ENCODE peak calls at places on chromosome 9, in five cellular contexts. A, O, G, J and V are unnamed samples.

GRCh38 chr9:131361202-131361833 is 32.6 kb upstream of the PRRC2B start:
- DNase-seq in A (no peak), O (peak), G (no peak), J (no peak), V (peak)

GRCh38 chr9:21450733-21451394 is 10.6 kb downstream of the IFNA1 start:
- DNase-seq in A (no peak), O (no peak), G (no peak), J (no peak), V (no peak)

GRCh38 chr9:109063765-109064164 is 50.5 kb upstream of the CTNNAL1 start:
- DNase-seq in A (no peak), O (peak), G (no peak), J (no peak), V (peak)

GRCh38 chr9:93100265-93100636 is 4.2 kb downstream of the CARD19 start:
- DNase-seq in A (no peak), O (no peak), G (no peak), J (no peak), V (no peak)

GRCh38 chr9:26863074-26863473 is 29.5 kb downstream of the CAAP1 start:
- DNase-seq in A (peak), O (peak), G (no peak), J (no peak), V (no peak)

GRCh38 chr9:130998596-130999264 is 10.2 kb upstream of the LAMC3 start:
- DNase-seq in A (no peak), O (no peak), G (no peak), J (no peak), V (no peak)

GRCh38 chr9:18422296-18423036 is 51.5 kb upstream of the ADAMTSL1 start:
- DNase-seq in A (no peak), O (peak), G (no peak), J (no peak), V (no peak)

GRCh38 chr9:126020836-126021235 is 273.7 kb downstream of the PBX3 start:
- DNase-seq in A (no peak), O (no peak), G (no peak), J (no peak), V (no peak)

GRCh38 chr9:106106396-106106795 is 412.1 kb downstream of the TMEM38B start:
- DNase-seq in A (no peak), O (no peak), G (no peak), J (no peak), V (no peak)

GRCh38 chr9:104075801-104076753 is 18.0 kb upstream of the SMC2 start:
- DNase-seq in A (no peak), O (peak), G (no peak), J (no peak), V (no peak)

GRCh38 chr9:118630931-118631595 is 738.2 kb downstream of the BRINP1 start:
- DNase-seq in A (no peak), O (no peak), G (no peak), J (no peak), V (no peak)

GRCh38 chr9:91144782-91145181 is 216.9 kb downstream of the AUH start:
- DNase-seq in A (no peak), O (peak), G (no peak), J (no peak), V (no peak)

GRCh38 chr9:136208675-136209074 is 3.7 kb upstream of the LHX3 start:
- DNase-seq in A (no peak), O (no peak), G (no peak), J (no peak), V (no peak)

GRCh38 chr9:71048271-71048670 is 73.2 kb downstream of the TRPM3 start:
- DNase-seq in A (no peak), O (no peak), G (no peak), J (no peak), V (no peak)

DNA sequence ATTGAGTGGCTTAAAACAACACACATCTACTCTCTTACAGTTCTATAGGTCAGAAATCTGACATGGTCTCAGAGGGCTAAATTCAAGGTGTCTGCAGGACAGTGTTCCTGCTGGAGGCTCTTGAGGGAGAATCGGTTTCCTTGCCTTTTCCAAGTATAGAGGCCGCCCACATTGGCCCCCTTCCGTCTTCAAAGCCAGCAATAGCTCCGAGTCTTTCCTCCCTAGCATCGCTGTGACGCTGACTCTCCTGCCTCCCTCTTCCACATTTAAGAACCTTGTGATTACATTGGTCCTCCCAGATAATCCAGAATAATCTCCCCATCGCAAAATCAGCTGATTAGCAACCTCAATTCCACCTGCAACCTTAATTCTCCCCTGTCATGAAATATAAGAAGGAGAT is 81.3 kb upstream of the IER5L start:
- DNase-seq in A (no peak), O (no peak), G (no peak), J (no peak), V (no peak)
- H3K4me3 ChIP-seq in A (no peak), O (no peak), G (peak), J (no peak), V (no peak)

DNA sequence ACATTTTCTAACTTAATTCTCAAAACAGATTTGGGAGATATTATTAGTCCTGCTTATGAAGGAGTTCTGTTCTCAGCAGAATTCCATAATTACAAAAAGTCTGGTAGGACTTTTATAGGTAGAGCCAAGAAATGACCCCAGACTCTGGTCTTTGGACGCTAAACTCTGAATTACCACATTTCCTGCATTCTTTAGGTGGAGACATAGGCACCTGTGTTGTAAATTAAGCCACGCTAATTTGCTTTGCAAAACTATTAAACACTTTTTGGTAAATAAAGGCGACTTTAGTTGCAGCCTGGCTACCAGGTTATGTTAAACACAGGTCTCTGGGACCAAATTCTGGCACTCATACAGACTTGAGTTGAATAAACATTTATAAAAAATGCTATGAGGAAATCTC is 77.7 kb downstream of the C9orf152 start:
- DNase-seq in A (no peak), O (no peak), G (no peak), J (no peak), V (no peak)
- H3K4me3 ChIP-seq in A (no peak), O (no peak), G (no peak), J (no peak), V (no peak)

GRCh38 chr9:87194471-87194870 is 247.2 kb upstream of the GAS1 start:
- DNase-seq in A (no peak), O (peak), G (no peak), J (no peak), V (no peak)

GRCh38 chr9:87195306-87195705 is 248.0 kb upstream of the GAS1 start:
- DNase-seq in A (no peak), O (no peak), G (no peak), J (no peak), V (no peak)

GRCh38 chr9:87197349-87198130 is 250.2 kb upstream of the GAS1 start:
- DNase-seq in A (no peak), O (no peak), G (no peak), J (no peak), V (no peak)

GRCh38 chr9:87193151-87193550 is 245.8 kb upstream of the GAS1 start:
- DNase-seq in A (no peak), O (no peak), G (no peak), J (no peak), V (no peak)

DNA sequence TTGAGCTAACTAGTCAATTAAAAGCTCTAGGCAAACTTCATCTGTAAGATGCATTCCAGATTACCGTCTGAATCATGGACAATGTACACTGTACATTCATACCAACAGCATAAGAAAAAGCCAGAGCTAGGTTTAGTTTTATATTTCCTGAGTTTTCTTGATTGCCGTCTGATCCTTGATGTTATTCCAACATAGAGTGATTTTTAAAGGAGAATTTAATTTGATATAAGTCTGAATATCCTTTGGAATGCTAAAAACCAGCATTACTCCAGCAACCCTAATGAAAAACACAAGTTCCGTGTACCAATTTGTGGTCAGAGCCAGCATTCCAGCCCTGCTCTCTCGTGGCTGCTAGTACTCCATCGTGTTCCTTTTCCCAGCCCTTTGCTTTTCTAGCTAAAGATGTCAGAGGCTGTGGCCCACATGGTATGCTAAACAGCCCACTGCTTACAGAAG is 246.6 kb upstream of the GAS1 start:
- DNase-seq in A (no peak), O (peak), G (no peak), J (no peak), V (no peak)
- H3K4me3 ChIP-seq in A (no peak), O (no peak), G (no peak), J (no peak), V (no peak)

DNA sequence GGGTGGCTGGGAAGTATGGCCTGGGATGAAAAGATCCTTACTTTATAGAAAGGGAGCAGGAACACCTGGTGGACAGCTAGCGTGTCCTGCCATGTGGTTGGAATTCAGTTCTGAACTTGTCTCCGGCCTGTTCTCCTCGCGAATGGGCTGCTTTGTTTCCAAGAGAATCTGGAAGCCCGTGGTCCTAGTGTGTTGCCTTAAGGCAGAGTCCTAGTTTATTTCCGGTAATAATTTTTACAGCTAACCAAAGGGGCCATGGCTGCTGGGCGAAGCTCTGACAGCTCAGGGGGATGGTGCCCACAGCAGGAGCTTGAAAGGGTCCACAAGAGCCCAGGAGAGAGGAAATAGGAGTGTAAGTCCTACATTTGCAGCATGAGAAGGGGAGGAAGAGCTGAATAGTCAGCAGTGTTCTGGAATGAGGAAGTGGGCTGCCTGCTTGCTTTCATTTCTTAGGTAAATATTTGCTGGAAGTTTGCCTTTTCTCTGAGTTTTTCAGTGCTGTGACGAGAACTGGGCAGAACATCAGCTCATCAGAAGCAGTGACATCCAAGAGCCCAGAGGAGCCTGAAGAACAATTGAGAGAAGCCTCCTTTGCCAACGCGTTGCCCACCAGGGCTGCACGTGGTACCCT is 13.1 kb upstream of the IGFBPL1 start:
- DNase-seq in A (peak), O (peak), G (no peak), J (no peak), V (no peak)
- H3K4me3 ChIP-seq in A (peak), O (no peak), G (no peak), J (no peak), V (no peak)

DNA sequence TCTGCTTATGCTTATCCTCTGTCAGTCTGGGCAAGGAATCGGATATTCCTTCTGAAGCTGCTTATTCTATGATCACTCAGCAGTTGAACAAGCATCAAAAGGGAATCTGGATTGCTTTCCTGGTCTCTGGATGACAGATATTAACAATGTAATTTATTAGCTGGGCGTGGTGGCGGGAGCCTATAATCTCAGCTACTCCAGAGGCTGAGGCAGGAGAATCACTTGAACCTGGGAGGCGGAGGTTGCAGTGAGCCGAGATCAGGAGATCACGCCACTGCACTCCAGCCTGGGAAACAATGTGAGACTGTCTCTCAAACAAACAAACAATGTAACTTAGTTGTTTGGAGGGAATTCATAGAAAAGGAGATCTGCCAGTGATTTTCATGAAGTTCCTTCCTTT is 45.4 kb downstream of the DMRT1 start:
- DNase-seq in A (no peak), O (no peak), G (no peak), J (no peak), V (no peak)
- H3K4me3 ChIP-seq in A (no peak), O (no peak), G (no peak), J (no peak), V (no peak)

DNA sequence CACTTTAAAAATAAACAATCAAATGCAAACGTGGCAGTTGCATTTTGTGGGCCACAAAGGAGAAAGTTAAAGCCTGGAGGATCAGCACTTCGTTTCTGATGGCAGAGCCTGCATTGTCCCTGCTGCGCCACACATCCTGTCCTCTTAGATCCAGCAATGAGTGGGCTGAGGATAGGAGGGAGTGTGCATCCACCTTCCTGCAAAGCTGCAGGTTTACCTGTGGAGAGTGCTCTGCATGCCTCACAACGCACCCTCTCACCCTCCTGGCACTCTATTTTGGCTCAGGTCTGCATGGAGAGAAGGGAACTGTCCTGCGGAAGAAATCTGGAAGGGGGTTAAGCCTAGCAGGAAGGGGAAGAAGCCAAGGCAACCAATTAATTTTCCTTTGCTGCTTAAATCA is 212.2 kb upstream of the SLC24A2 start:
- DNase-seq in A (no peak), O (no peak), G (no peak), J (no peak), V (no peak)
- H3K4me3 ChIP-seq in A (no peak), O (no peak), G (no peak), J (no peak), V (no peak)

DNA sequence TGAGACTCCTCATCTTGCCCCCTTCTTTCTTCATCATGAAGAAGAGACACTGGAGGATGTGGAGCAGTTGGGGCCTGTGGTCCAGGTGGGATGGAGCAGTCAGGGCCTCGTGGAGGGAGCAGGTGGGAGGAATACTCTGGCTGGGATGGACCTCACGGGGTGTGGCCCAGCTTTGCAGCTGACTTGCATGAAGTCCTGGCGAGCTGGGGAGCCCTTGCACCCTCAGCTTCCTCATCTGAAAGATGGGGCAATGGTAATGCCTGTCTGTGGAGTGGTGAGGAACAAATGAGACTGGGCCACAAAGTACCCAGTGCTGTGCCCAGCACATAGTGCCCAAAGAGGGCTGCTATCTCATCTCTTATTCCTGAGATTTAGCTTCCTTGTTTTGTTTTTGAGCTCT is 91.5 kb downstream of the DAB2IP start:
- DNase-seq in A (no peak), O (no peak), G (no peak), J (no peak), V (no peak)
- H3K4me3 ChIP-seq in A (peak), O (no peak), G (no peak), J (peak), V (no peak)

GRCh38 chr9:78566521-78566920 is 269.6 kb downstream of the PSAT1 start:
- DNase-seq in A (no peak), O (no peak), G (no peak), J (no peak), V (no peak)

GRCh38 chr9:78568774-78569173 is 271.8 kb downstream of the PSAT1 start:
- DNase-seq in A (no peak), O (no peak), G (no peak), J (no peak), V (no peak)

GRCh38 chr9:78567693-78568092 is 270.8 kb downstream of the PSAT1 start:
- DNase-seq in A (no peak), O (no peak), G (no peak), J (no peak), V (no peak)

GRCh38 chr9:78565481-78565880 is 268.6 kb downstream of the PSAT1 start:
- DNase-seq in A (no peak), O (no peak), G (no peak), J (no peak), V (no peak)

DNA sequence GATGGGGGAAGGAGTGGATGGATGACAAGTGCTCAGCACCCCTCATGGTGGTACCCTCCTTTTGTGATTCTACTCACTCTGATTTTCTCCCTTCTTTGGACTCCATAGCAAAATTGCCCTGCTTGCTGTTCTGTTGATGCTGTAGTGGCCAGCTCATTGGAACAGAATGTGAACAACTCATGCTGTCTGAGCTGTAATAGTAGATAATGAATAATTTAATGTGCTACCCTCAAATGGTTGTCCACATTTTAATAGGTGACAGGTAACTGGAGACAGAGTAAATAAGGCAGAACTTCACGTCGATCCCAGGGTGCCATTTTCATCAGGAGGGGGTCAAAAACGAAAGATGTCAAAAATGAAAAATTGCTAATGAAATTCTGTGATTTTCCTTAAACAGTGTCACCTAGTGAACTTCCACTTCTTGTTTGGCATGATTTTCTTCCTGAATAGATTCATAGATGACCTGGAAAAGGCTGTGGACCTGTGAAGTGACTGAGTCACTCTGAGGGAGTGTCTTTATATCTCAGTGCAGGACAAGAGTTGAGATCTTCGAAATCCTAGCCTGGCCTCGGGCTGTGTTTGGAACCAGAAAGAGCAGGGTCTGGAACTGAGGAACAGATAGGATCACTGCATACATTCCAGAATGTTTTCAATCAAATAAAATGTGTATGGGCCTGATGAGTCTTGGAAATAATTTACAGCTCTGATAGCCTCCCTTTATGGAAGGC is 270.2 kb downstream of the PSAT1 start:
- DNase-seq in A (no peak), O (peak), G (no peak), J (no peak), V (no peak)
- H3K4me3 ChIP-seq in A (no peak), O (no peak), G (no peak), J (no peak), V (no peak)

DNA sequence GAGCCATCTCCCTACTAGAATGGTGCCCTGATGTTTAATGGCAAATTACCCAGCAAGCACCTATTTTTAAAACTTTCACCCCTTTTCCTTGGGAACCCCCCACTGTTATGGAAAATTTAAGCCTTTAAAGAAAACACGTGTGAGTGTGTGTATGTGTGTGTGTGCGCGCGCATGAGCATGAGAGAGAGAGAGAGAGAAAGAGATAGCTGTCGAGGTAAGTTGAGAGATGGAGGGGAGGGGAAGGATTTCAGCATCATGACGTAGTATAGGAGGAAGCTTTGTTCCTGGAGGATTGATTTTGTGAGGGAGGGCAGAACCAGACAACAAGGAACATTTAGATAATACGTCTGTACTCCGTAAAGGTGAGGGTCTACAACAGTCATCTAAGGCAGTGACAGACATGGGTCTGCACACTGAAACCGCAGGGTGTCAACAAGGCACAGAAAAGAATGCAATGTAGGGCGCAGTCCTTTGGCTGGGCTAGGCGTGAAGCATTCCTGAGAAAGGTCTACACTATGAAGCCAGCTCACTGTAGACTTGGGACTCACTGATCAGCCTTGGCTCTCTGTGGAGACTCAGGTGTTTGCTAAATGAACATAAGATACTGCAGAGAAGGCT is 227.7 kb downstream of the SMARCA2 start:
- DNase-seq in A (no peak), O (peak), G (no peak), J (no peak), V (no peak)
- H3K4me3 ChIP-seq in A (peak), O (peak), G (no peak), J (peak), V (no peak)

GRCh38 chr9:110142868-110143866 is 64.8 kb downstream of the C9orf152 start:
- DNase-seq in A (no peak), O (no peak), G (no peak), J (no peak), V (no peak)
- H3K4me3 ChIP-seq in A (no peak), O (no peak), G (peak), J (no peak), V (no peak)